ENCODE peak calls at places on chromosome 14, in ten cellular contexts. H is left lung, A is cardiac fibroblast, Y is lower lobe of right lung, C is A549, X is stomach, F is astrocyte of the spinal cord, N is tibial nerve, B is spleen, Z is endodermal cell. L is an unnamed sample.
A peak's percentile ranks its signal among the peaks of the same experiment; 100 is the strongest.

GRCh38 chr14:65222434-65222833 is 120.1 kb upstream of the MAX start:
- DNase-seq in X (peak; percentile 54), Z (peak; percentile 86), C (peak; percentile 53), A (peak; percentile 85), H (peak; percentile 85), N (no peak), Y (peak; percentile 58), F (peak; percentile 68), B (peak; percentile 86), L (peak; percentile 78)

GRCh38 chr14:61959348-61959747 is 197.1 kb downstream of the SNAPC1 start:
- DNase-seq in X (no peak), N (no peak), C (no peak), B (no peak), Z (no peak), Y (no peak), H (no peak), F (no peak), A (no peak), L (no peak)

GRCh38 chr14:102902086-102902485 is 20.4 kb upstream of the AMN start:
- DNase-seq in C (no peak), A (no peak), F (no peak), B (peak; percentile 80), Y (no peak), H (no peak), N (no peak), Z (no peak), X (no peak), L (no peak)

GRCh38 chr14:60183724-60184596 is 18.8 kb upstream of the DHRS7 start:
- DNase-seq in C (peak; percentile 61), A (peak; percentile 85), H (no peak), N (peak; percentile 55), F (peak; percentile 79), X (no peak), Z (no peak), Y (no peak), B (no peak), L (peak; percentile 81)

GRCh38 chr14:34875031-34875922 is at the start of gene BAZ1A:
- DNase-seq in X (peak; percentile 64), N (peak; percentile 48), H (peak; percentile 90), C (peak; percentile 90), Z (peak; percentile 87), Y (peak; percentile 68), B (peak; percentile 92), F (peak; percentile 91), A (peak; percentile 92), L (peak; percentile 94)

GRCh38 chr14:81384900-81385299 is 15.2 kb downstream of the STON2 start:
- DNase-seq in X (no peak), C (no peak), Y (no peak), Z (no peak), B (no peak), H (no peak), F (peak; percentile 84), A (no peak), N (no peak), L (peak; percentile 51)

GRCh38 chr14:24080888-24081738 is 9.8 kb downstream of the CPNE6 start:
- DNase-seq in B (peak; percentile 94), N (no peak), H (peak; percentile 91), A (peak; percentile 12), F (peak; percentile 6), X (peak; percentile 74), Y (peak; percentile 82), Z (peak; percentile 85), C (peak; percentile 28), L (peak; percentile 11)

GRCh38 chr14:60346706-60347105 is 97.7 kb downstream of the PPM1A start:
- DNase-seq in Y (no peak), Z (no peak), B (no peak), F (no peak), H (no peak), X (no peak), N (no peak), C (no peak), A (peak; percentile 5), L (no peak)

GRCh38 chr14:38199076-38199475 is 8.6 kb upstream of the SSTR1 start:
- DNase-seq in N (no peak), A (no peak), B (no peak), C (no peak), Z (peak; percentile 55), F (no peak), H (no peak), Y (no peak), X (no peak), L (no peak)
- H3K4me3 ChIP-seq in N (no peak overlapping the region), A (no peak overlapping the region), B (no peak overlapping the region), C (no peak overlapping the region), Z (no peak overlapping the region), F (no peak overlapping the region), H (no peak overlapping the region), Y (no peak overlapping the region), X (no peak overlapping the region), L (no peak overlapping the region)

DNA sequence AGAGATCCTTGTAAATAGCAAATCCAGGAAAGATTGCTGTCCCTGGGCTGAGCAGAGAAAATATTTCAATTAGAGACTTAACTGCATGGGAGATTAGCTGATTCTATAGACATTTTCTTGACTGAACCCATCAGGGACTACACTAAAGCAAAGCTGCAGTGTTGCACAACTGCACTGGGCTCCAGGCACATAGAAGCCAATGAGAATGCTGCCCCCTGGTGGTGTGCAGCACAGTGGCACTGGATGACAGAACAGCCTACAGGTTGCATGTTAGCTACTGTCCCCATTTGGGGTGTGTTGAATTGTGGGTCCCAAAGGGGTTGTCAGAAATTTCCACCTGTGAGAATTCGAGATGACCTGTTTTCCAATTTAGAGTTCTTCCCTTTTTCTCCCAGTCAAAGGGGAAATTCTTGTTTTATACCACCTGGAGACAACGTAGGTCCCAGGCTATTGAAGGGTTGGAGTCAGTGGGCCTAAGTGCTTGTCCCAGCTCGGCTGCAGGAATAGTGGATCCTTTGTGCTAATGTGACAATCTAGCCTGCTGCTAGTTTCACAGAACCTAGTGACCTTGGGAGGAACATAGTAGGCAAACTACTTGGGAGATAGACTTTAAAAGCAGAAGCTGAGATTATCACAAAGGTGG is 114.7 kb downstream of the SLC8A3 start:
- DNase-seq in B (no peak), X (peak; percentile 80), Z (peak; percentile 89), C (peak; percentile 85), A (peak; percentile 70), N (peak; percentile 10), Y (peak; percentile 73), H (peak; percentile 79), F (peak; percentile 52), L (peak; percentile 74)
- TF ChIP-seq CTCF in B (peak; percentile 68), X (peak; percentile 59), Z (peak; percentile 99), C (peak; percentile 95), A (peak; percentile 83), N (peak; percentile 28), Y (peak; percentile 78), H (peak; percentile 83), F (peak; percentile 88), L (peak; percentile 92)

GRCh38 chr14:79279645-79280399 is 931.5 kb downstream of the DIO2 start:
- DNase-seq in F (no peak), H (peak; percentile 68), N (no peak), Y (peak; percentile 53), A (peak; percentile 24), B (no peak), X (peak; percentile 25), Z (peak; percentile 59), C (no peak), L (peak; percentile 8)

GRCh38 chr14:79280400-79280670 is 931.0 kb downstream of the DIO2 start:
- DNase-seq in N (no peak), F (no peak), Z (no peak), H (no peak), B (no peak), X (no peak), C (no peak), A (no peak), Y (no peak), L (no peak)

GRCh38 chr14:79278286-79278797 is 933.0 kb downstream of the DIO2 start:
- DNase-seq in Y (no peak), N (no peak), H (peak; percentile 47), C (no peak), F (no peak), X (no peak), B (no peak), Z (no peak), A (no peak), L (no peak)

GRCh38 chr14:79278798-79279644 is 932.3 kb downstream of the DIO2 start:
- DNase-seq in N (peak; percentile 39), X (peak; percentile 84), H (peak; percentile 89), C (peak; percentile 73), Z (peak; percentile 98), B (no peak), Y (peak; percentile 88), A (peak; percentile 85), F (peak; percentile 91), L (peak; percentile 80)

GRCh38 chr14:79281244-79282199 is 929.8 kb downstream of the DIO2 start:
- DNase-seq in X (no peak), Y (no peak), N (no peak), B (no peak), Z (peak; percentile 56), F (peak; percentile 14), A (no peak), C (no peak), H (no peak), L (no peak)
- H3K4me3 ChIP-seq in X (peak overlapping the region; percentile 59), Y (peak overlapping the region; percentile 61), N (peak overlapping the region; percentile 51), B (no peak overlapping the region), Z (peak overlapping the region; percentile 87), F (peak overlapping the region; percentile 20), A (peak overlapping the region; percentile 5), C (no peak overlapping the region), H (no peak overlapping the region), L (no peak overlapping the region)

GRCh38 chr14:56487761-56488160 is 91.8 kb upstream of the TMEM260 start:
- DNase-seq in Y (no peak), B (no peak), F (no peak), H (no peak), Z (no peak), N (no peak), A (peak; percentile 88), C (no peak), X (no peak), L (peak; percentile 76)

GRCh38 chr14:56491299-56492285 is 88.0 kb upstream of the TMEM260 start:
- DNase-seq in F (peak; percentile 40), B (no peak), Z (peak; percentile 94), N (peak; percentile 48), Y (no peak), A (peak; percentile 65), C (peak; percentile 72), X (no peak), H (no peak), L (peak; percentile 56)

GRCh38 chr14:56490379-56490778 is 89.2 kb upstream of the TMEM260 start:
- DNase-seq in X (no peak), B (no peak), C (peak; percentile 40), N (no peak), F (peak; percentile 51), Z (no peak), Y (no peak), H (no peak), A (peak; percentile 63), L (peak; percentile 53)

GRCh38 chr14:56488306-56488705 is 91.3 kb upstream of the TMEM260 start:
- DNase-seq in Y (no peak), H (no peak), F (no peak), A (no peak), B (no peak), N (no peak), Z (no peak), X (no peak), C (no peak), L (no peak)

DNA sequence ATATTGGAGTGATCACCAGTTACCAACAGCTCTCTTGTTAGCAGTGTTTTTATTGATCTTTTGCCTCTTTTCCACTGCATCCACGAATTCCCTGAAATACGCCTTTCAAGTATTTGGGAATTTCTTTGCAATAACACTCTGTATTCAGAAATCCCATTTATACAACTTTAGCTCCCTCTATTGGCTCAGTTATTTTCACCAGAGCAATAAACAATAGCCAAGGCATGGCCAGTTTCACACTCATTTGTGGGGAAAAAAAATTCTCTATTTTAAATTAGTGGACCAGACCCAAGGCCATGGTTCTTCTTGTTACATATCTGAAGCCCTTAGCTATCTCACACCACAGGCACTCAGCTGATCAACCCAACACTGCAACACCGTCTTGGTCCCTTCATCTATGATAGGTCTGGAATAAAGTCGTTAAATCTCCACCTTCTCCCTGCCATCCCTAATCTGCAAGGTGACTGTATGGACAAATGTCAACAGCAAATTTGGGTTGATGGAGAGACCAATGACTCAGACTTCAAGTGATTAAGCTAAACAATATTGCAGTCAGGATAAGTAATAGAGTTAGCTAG is 92.4 kb upstream of the TMEM260 start:
- DNase-seq in H (no peak), N (no peak), B (no peak), X (no peak), C (peak; percentile 17), Y (no peak), F (peak; percentile 26), Z (no peak), A (peak; percentile 59), L (peak; percentile 47)
- TF ChIP-seq CTCF in H (no peak), N (peak; percentile 57), B (no peak), X (no peak), C (peak; percentile 73), Y (peak; percentile 39), F (peak; percentile 43), Z (peak; percentile 68), A (peak; percentile 42), L (peak; percentile 54)

L was measured in fibroblast of mammary gland.